ENCODE peak calls at places on chromosomes 6 and 20, in six cellular contexts. N, V, G, Q, W and M are unnamed samples.

GRCh38 chr6:42933195-42933594 is 3.9 kb downstream of the CNPY3 start:
- DNase-seq in N (no peak), V (no peak), G (no peak), Q (no peak), W (no peak), M (no peak)

GRCh38 chr6:46078294-46078693 is 51.5 kb upstream of the ENPP4 start:
- DNase-seq in N (no peak), V (no peak), G (no peak), Q (no peak), W (no peak), M (no peak)

GRCh38 chr20:19433371-19434316 is 221.2 kb downstream of the SLC24A3 start:
- DNase-seq in N (no peak), V (no peak), G (no peak), Q (no peak), W (peak; percentile 36), M (no peak)

GRCh38 chr6:29924731-29925130 is 17.6 kb upstream of the HLA-A start:
- DNase-seq in N (peak; percentile 51), V (no peak), G (no peak), Q (no peak), W (no peak), M (no peak)

GRCh38 chr20:17782768-17783167 is 83.0 kb downstream of the BANF2 start:
- DNase-seq in N (no peak), V (no peak), G (no peak), Q (no peak), W (peak; percentile 73), M (no peak)

GRCh38 chr20:1536893-1537730 is 20.4 kb downstream of the SIRPD start:
- DNase-seq in N (no peak), V (no peak), G (no peak), Q (no peak), W (no peak), M (no peak)

GRCh38 chr20:10715035-10715434 is 41.2 kb upstream of the JAG1 start:
- DNase-seq in N (no peak), V (no peak), G (no peak), Q (no peak), W (no peak), M (no peak)

GRCh38 chr6:2970753-2971419 is 481 bp downstream of the SERPINB6 start:
- DNase-seq in N (no peak), V (peak; percentile 77), G (peak; percentile 88), Q (peak; percentile 46), W (peak; percentile 65), M (peak; percentile 71)

GRCh38 chr20:19981091-19981490 is 36.1 kb upstream of the NAA20 start:
- DNase-seq in N (peak; percentile 45), V (no peak), G (no peak), Q (no peak), W (no peak), M (no peak)

GRCh38 chr6:81693212-81693611 is 59.3 kb downstream of the TENT5A start:
- DNase-seq in N (no peak), V (no peak), G (no peak), Q (no peak), W (no peak), M (no peak)

GRCh38 chr6:33840064-33840926 is 36.5 kb upstream of the MLN start:
- DNase-seq in N (peak; percentile 79), V (no peak), G (no peak), Q (no peak), W (peak; percentile 71), M (no peak)
- TF ChIP-seq CTCF in N (no peak), V (no peak), G (no peak), Q (no peak), W (no peak), M (no peak)

DNA sequence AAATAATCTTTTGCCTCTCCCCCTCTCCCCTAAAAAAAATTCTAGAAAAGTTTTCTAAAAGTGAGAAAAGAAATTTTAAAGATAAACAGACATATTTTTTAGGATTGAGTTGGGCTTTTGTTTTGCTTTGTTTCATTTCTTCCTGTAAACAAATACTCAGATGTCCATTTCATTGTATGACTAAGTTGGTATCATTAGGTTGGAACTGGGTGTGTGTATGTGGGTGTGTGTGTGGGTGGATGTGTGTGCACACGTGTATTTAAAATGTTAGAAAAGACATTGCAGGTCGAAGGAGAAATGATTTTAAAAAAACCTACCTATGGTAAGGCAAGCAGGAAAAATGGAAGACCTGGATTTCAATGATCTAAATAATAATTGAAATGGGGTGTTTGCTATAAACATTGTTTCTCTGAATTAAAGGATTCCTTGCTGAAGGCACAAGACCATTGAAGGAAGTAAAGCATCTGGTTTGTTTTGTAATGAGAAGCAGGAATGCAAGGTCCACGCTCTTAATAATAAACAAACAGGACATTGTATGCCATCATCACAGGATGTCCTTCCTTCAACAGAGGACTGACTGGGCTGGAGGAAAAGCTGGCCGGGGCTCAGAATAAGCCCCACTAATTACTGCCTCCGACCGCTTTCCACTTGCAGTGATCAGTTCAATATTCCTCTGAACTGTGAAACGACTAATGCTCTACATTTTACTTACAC is 1.0 kb upstream of the PRDM1 start:
- DNase-seq in N (no peak), V (no peak), G (no peak), Q (no peak), W (no peak), M (no peak)
- TF ChIP-seq CTCF in N (no peak), V (no peak), G (no peak), Q (no peak), W (no peak), M (no peak)

DNA sequence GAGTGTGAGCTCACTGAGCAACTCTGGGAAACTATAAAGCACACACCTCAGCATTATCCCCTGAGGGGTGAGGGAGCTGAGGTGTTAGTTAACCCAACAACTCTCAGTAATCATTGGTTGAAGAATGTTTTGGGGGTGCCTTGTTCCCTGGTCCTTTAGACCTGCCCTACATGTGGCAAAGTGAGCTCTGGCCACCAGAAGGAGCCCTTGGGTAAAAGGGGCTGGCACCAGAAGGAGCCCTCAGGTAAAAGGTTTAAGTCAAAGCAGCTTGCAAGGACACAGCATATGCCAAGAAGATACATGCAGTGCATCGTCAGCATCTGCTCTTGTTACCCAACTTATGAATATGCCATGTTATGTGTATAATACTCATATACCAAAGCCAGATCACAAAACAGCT is 1081.7 kb downstream of the KIF16B start:
- DNase-seq in N (no peak), V (peak; percentile 17), G (no peak), Q (no peak), W (no peak), M (no peak)
- TF ChIP-seq CTCF in N (no peak), V (no peak), G (no peak), Q (no peak), W (no peak), M (no peak)

DNA sequence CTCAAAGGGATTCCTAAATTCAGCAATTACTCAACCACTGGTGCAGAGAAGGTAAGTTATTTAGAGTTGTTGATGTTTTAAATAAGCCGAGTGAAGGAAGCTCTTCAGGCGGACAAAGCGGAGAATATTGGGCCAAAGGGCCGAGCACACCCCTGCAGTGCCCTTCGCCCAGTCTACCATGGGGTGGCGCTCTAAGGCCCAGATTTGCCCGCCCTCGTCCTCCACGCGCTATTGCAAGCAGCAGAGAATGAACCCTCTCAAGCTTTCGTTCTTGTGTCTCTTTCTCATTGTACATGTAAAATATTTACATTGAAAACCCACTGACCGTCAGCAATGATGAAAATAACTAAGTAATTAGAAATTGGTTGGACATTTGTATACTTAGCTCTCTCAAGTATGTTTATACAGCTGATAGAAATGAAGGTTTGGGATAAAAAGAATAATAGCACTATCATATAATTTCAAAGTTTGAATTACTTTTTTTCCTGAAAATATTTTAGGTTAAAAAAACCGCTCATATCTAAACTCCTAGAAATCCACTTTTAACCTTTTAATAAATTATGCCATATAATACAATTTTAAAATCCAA is 195.0 kb upstream of the CEP162 start:
- DNase-seq in N (peak; percentile 31), V (peak; percentile 75), G (peak; percentile 36), Q (peak; percentile 85), W (peak; percentile 28), M (peak; percentile 85)
- TF ChIP-seq CTCF in N (peak; percentile 93), V (peak; percentile 71), G (no peak), Q (peak; percentile 67), W (peak; percentile 54), M (peak; percentile 96)

DNA sequence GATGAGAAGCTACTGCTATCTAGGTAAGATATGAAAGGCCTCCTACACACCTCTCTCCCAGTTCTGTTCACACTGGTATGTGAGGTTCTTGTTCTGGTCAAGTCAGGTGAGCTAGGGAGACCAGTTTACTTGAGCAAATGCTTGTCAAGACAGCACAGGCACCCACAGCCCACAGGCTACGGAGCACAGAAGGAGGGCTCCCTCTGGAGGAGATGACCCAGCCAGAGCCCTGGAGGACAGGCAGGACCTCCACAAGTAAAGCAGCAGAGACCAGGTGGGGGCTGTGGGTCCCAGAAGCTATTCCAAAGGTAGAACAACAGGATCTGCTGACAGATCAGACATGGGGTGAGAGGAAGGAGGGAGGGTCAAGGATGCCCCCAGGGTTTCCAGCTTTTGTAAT is 13.2 kb downstream of the MMP24OS start:
- DNase-seq in N (no peak), V (no peak), G (no peak), Q (no peak), W (no peak), M (no peak)
- TF ChIP-seq CTCF in N (peak; percentile 40), V (no peak), G (no peak), Q (no peak), W (no peak), M (no peak)

GRCh38 chr6:158561247-158561884 is 1.5 kb downstream of the TMEM181 start:
- DNase-seq in N (no peak), V (no peak), G (no peak), Q (no peak), W (no peak), M (no peak)
- TF ChIP-seq CTCF in N (no peak), V (no peak), G (no peak), Q (no peak), W (no peak), M (no peak)